ENCODE peak calls at places on chromosomes 2 and 18, in ten cellular contexts. H is mucosa of descending colon; O is brain microvascular endothelial cell; I is hypothalamus; B is stromal cell of bone marrow; C is activated T-helper 1 cell treated with Interleukin-2 at 50 U/mL for 16 hours; F is activated CD4-positive, alpha-beta T cell treated with anti-CD3 and anti-CD28 coated beads, Interleukin-2, amount 10 ng/mL, durations not matched to agents 24 days and 14 days; K is HFF-Myc; Q is Ammon's horn; M is kidney epithelial cell. W is an unnamed sample.

GRCh38 chr2:70706026-70706795 is 61.8 kb downstream of the ADD2 start:
- DNase-seq in H (no peak), O (no peak), I (no peak), B (no peak), C (no peak), F (no peak), K (no peak), Q (no peak), M (no peak), W (no peak)

GRCh38 chr2:152920846-152921245 is 202.4 kb downstream of the ARL6IP6 start:
- DNase-seq in H (no peak), O (no peak), I (no peak), B (no peak), C (no peak), F (no peak), K (no peak), Q (peak), M (no peak), W (no peak)

GRCh38 chr2:231102772-231103171 is 22.1 kb downstream of the HTR2B start:
- DNase-seq in H (no peak), O (no peak), I (no peak), B (no peak), C (no peak), F (no peak), K (no peak), Q (no peak), M (no peak), W (no peak)

GRCh38 chr2:55010149-55010591 is 40.1 kb downstream of the RTN4 start:
- DNase-seq in H (peak), O (peak), I (no peak), B (peak), C (peak), F (peak), K (peak), Q (peak), M (peak), W (peak)

GRCh38 chr2:126793885-126794613 is 104.6 kb upstream of the TEX51 start:
- DNase-seq in H (no peak), O (no peak), I (no peak), B (no peak), C (no peak), F (no peak), K (no peak), Q (no peak), M (no peak), W (no peak)

GRCh38 chr2:64273524-64274398 is 129.5 kb upstream of the PELI1 start:
- DNase-seq in H (peak), O (peak), I (no peak), B (peak), C (no peak), F (no peak), K (peak), Q (peak), M (peak), W (no peak)

GRCh38 chr2:122634261-122634660 is 878.8 kb downstream of the TSN start:
- DNase-seq in H (no peak), O (peak), I (no peak), B (peak), C (no peak), F (no peak), K (peak), Q (no peak), M (peak), W (no peak)

GRCh38 chr2:179377296-179377695 is 112.7 kb upstream of the SESTD1 start:
- DNase-seq in H (no peak), O (peak), I (no peak), B (no peak), C (no peak), F (no peak), K (no peak), Q (no peak), M (no peak), W (no peak)

GRCh38 chr2:144520718-144521487 is 984 bp upstream of the ZEB2 start:
- DNase-seq in H (no peak), O (peak), I (no peak), B (peak), C (no peak), F (no peak), K (no peak), Q (peak), M (no peak), W (no peak)

GRCh38 chr2:168703926-168704325 is 98.5 kb upstream of the NOSTRIN start:
- DNase-seq in H (no peak), O (no peak), I (no peak), B (no peak), C (no peak), F (no peak), K (no peak), Q (peak), M (no peak), W (no peak)

GRCh38 chr2:133045787-133046186 is 375.8 kb upstream of the LYPD1 start:
- DNase-seq in H (no peak), O (peak), I (no peak), B (no peak), C (no peak), F (no peak), K (no peak), Q (no peak), M (no peak), W (no peak)

GRCh38 chr2:162477011-162477410 is 133.1 kb downstream of the GCA start:
- DNase-seq in H (no peak), O (no peak), I (no peak), B (no peak), C (no peak), F (no peak), K (no peak), Q (no peak), M (no peak), W (no peak)

GRCh38 chr18:8720141-8720540 is 14.8 kb downstream of the MTCL1 start:
- DNase-seq in H (no peak), O (no peak), I (no peak), B (no peak), C (no peak), F (no peak), K (no peak), Q (no peak), M (no peak), W (no peak)

GRCh38 chr2:29010946-29011649 is 30.0 kb downstream of the TOGARAM2 start:
- DNase-seq in H (peak), O (peak), I (no peak), B (no peak), C (peak), F (peak), K (no peak), Q (no peak), M (no peak), W (no peak)

GRCh38 chr2:69222984-69223658 is 163.9 kb downstream of the GFPT1 start:
- DNase-seq in H (no peak), O (peak), I (no peak), B (no peak), C (no peak), F (no peak), K (no peak), Q (no peak), M (no peak), W (no peak)

GRCh38 chr18:61435064-61435652 is 101.9 kb downstream of the CDH20 start:
- DNase-seq in H (no peak), O (peak), I (no peak), B (peak), C (no peak), F (peak), K (no peak), Q (peak), M (no peak), W (no peak)

GRCh38 chr2:127841466-127842178 is 16.3 kb downstream of the POLR2D start:
- DNase-seq in H (no peak), O (no peak), I (no peak), B (no peak), C (no peak), F (no peak), K (no peak), Q (no peak), M (no peak), W (no peak)

GRCh38 chr2:85433511-85434089 is 15.1 kb downstream of the SH2D6 start:
- DNase-seq in H (peak), O (no peak), I (peak), B (peak), C (no peak), F (no peak), K (peak), Q (peak), M (peak), W (peak)

GRCh38 chr2:156356006-156356764 is 23.7 kb upstream of the NR4A2 start:
- DNase-seq in H (no peak), O (no peak), I (no peak), B (peak), C (no peak), F (no peak), K (no peak), Q (no peak), M (no peak), W (no peak)

GRCh38 chr2:221588306-221588985 is 16.3 kb upstream of the EPHA4 start:
- DNase-seq in H (no peak), O (no peak), I (no peak), B (no peak), C (no peak), F (no peak), K (no peak), Q (no peak), M (no peak), W (no peak)

GRCh38 chr2:54958717-54959371 is 91.4 kb downstream of the RTN4 start:
- DNase-seq in H (no peak), O (no peak), I (no peak), B (no peak), C (no peak), F (no peak), K (no peak), Q (peak), M (no peak), W (no peak)

GRCh38 chr2:27552941-27553340 is 29.9 kb upstream of the ZNF512 start:
- DNase-seq in H (no peak), O (no peak), I (no peak), B (no peak), C (no peak), F (no peak), K (no peak), Q (no peak), M (no peak), W (no peak)

GRCh38 chr2:75800456-75800855 is 89.7 kb upstream of the GCFC2 start:
- DNase-seq in H (no peak), O (no peak), I (no peak), B (no peak), C (no peak), F (no peak), K (no peak), Q (no peak), M (no peak), W (no peak)

GRCh38 chr2:168515502-168515901 is 59.4 kb downstream of the CERS6 start:
- DNase-seq in H (no peak), O (peak), I (no peak), B (peak), C (no peak), F (no peak), K (peak), Q (peak), M (no peak), W (no peak)

GRCh38 chr2:219684721-219685689 is 57.6 kb downstream of the SLC4A3 start:
- DNase-seq in H (peak), O (peak), I (no peak), B (peak), C (no peak), F (peak), K (no peak), Q (peak), M (no peak), W (no peak)

GRCh38 chr2:44926957-44927356 is 14.5 kb upstream of the SIX3 start:
- DNase-seq in H (no peak), O (no peak), I (no peak), B (no peak), C (no peak), F (no peak), K (no peak), Q (no peak), M (no peak), W (no peak)

GRCh38 chr18:70331456-70332097 is 42.7 kb downstream of the SOCS6 start:
- DNase-seq in H (no peak), O (no peak), I (no peak), B (no peak), C (no peak), F (no peak), K (no peak), Q (no peak), M (no peak), W (no peak)

GRCh38 chr2:229342376-229342775 is 71.3 kb upstream of the PID1 start:
- DNase-seq in H (no peak), O (no peak), I (no peak), B (no peak), C (no peak), F (no peak), K (no peak), Q (peak), M (no peak), W (no peak)

GRCh38 chr2:149953627-149954026 is 366.1 kb upstream of the MMADHC start:
- DNase-seq in H (no peak), O (no peak), I (no peak), B (no peak), C (no peak), F (no peak), K (no peak), Q (no peak), M (no peak), W (no peak)

GRCh38 chr2:147998203-147998602 is 22.3 kb downstream of the ORC4 start:
- DNase-seq in H (no peak), O (no peak), I (no peak), B (no peak), C (no peak), F (no peak), K (no peak), Q (no peak), M (no peak), W (no peak)

GRCh38 chr2:239276813-239277193 is 124.0 kb downstream of the HDAC4 start:
- DNase-seq in H (no peak), O (no peak), I (no peak), B (no peak), C (no peak), F (no peak), K (no peak), Q (no peak), M (no peak), W (no peak)

GRCh38 chr2:129103922-129104878 is 785.5 kb upstream of the HS6ST1 start:
- DNase-seq in H (no peak), O (no peak), I (no peak), B (no peak), C (no peak), F (no peak), K (no peak), Q (no peak), M (no peak), W (no peak)

GRCh38 chr18:36757081-36757480 is 71.7 kb downstream of the TPGS2 start:
- DNase-seq in H (no peak), O (peak), I (no peak), B (no peak), C (no peak), F (no peak), K (peak), Q (peak), M (peak), W (no peak)

GRCh38 chr2:51995293-51995692 is 963.4 kb upstream of the NRXN1 start:
- DNase-seq in H (no peak), O (peak), I (no peak), B (peak), C (no peak), F (no peak), K (no peak), Q (no peak), M (no peak), W (no peak)